ENCODE peak calls at places on chromosome 17, in nine cellular contexts. Z is activated gamma-delta T cell treated with anti-CD3 and anti-CD28 coated beads, Interleukin-2, amount 50 U/mL, for 16 hours; I is stimulated activated CD4-positive, alpha-beta T cell treated with anti-CD3 and anti-CD28 coated beads, Interleukin-1b, Interleukin-23, amount 100 ng/mL, for 4 hours; P is H54; X is sciatic nerve; H is amygdala; V is stimulated activated CD8-positive, alpha-beta memory T cell treated with anti-CD3 and anti-CD28 coated beads, Interleukin-7, amount 100 ng/mL, for 1 hour; B is H7; K is A549. T is an unnamed sample.

GRCh38 chr17:35460354-35460851 is 11.8 kb upstream of the SLFN13 start:
- DNase-seq in I (peak), X (peak), P (no peak), Z (peak), B (peak), V (no peak), H (no peak), K (peak), T (peak)

GRCh38 chr17:57288034-57288752 is 31.9 kb downstream of the MSI2 start:
- DNase-seq in I (no peak), K (no peak), Z (no peak), P (no peak), B (no peak), X (no peak), V (no peak), H (no peak), T (no peak)

GRCh38 chr17:69999253-69999652 is 75.8 kb upstream of the KCNJ16 start:
- DNase-seq in X (no peak), P (no peak), B (no peak), H (no peak), Z (no peak), K (no peak), V (no peak), I (no peak), T (no peak)

GRCh38 chr17:17372856-17373520 is 69.8 kb downstream of the NT5M start:
- DNase-seq in V (no peak), X (no peak), I (no peak), P (no peak), H (no peak), K (no peak), B (no peak), Z (no peak), T (no peak)

GRCh38 chr17:31508310-31509094 is 117.0 kb downstream of the RAB11FIP4 start:
- DNase-seq in X (no peak), V (peak), H (no peak), Z (peak), B (peak), P (no peak), I (peak), K (peak), T (peak)

GRCh38 chr17:40065041-40065770 is 2.4 kb downstream of the THRA start:
- DNase-seq in P (no peak), K (no peak), H (peak), B (peak), Z (no peak), V (no peak), X (no peak), I (no peak), T (no peak)

GRCh38 chr17:48215583-48216139 is 108.1 kb downstream of the SNX11 start:
- DNase-seq in V (no peak), I (no peak), P (peak), B (peak), Z (no peak), K (peak), H (no peak), X (no peak), T (no peak)

GRCh38 chr17:43673516-43674323 is 12.0 kb upstream of the MEOX1 start:
- DNase-seq in K (peak), H (peak), B (peak), P (no peak), X (peak), Z (peak), V (peak), I (peak), T (peak)

GRCh38 chr17:37737081-37737480 is 7.8 kb downstream of the HNF1B start:
- DNase-seq in X (no peak), V (no peak), H (no peak), I (no peak), K (peak), B (no peak), Z (no peak), P (no peak), T (no peak)